ENCODE peak calls at places on chromosomes 6 and 20, in nine cellular contexts. K is SK-N-SH, Y is A549, J is tibial nerve, I is sigmoid colon, E is GM12878, D is K562, B is H1, W is transverse colon. R is an unnamed sample.

GRCh38 chr20:16556299-16556698 is 16.9 kb downstream of the KIF16B start:
- DNase-seq in K (no peak), Y (no peak), J (no peak), I (no peak), E (no peak), D (no peak), B (no peak), W (no peak), R (no peak)

GRCh38 chr6:167856999-167857660 is 30.4 kb downstream of the AFDN start:
- DNase-seq in K (no peak), Y (no peak), J (no peak), I (no peak), E (peak; percentile 28), D (peak; percentile 82), B (no peak), W (no peak), R (no peak)

GRCh38 chr6:129889580-129889979 is 28.5 kb upstream of the TMEM244 start:
- DNase-seq in K (no peak), Y (no peak), J (no peak), I (no peak), E (no peak), D (no peak), B (no peak), W (no peak), R (no peak)

GRCh38 chr6:120671519-120671918 is 662.8 kb downstream of the TBC1D32 start:
- DNase-seq in K (no peak), Y (peak; percentile 4), J (no peak), I (no peak), E (no peak), D (no peak), B (peak; percentile 45), W (no peak), R (no peak)

GRCh38 chr20:3218307-3218988 is 9.2 kb downstream of the ITPA start:
- DNase-seq in K (peak; percentile 95), Y (peak; percentile 63), J (no peak), I (no peak), E (no peak), D (peak; percentile 76), B (peak; percentile 98), W (peak; percentile 66), R (peak; percentile 44)

GRCh38 chr20:43415661-43416430 is 41.9 kb upstream of the SRSF6 start:
- DNase-seq in K (peak; percentile 39), Y (no peak), J (no peak), I (no peak), E (no peak), D (no peak), B (no peak), W (no peak), R (no peak)

GRCh38 chr6:142421285-142422202 is 119.7 kb downstream of the ADGRG6 start:
- DNase-seq in K (no peak), Y (no peak), J (no peak), I (no peak), E (no peak), D (no peak), B (no peak), W (no peak), R (no peak)

GRCh38 chr20:19256085-19256484 is 43.6 kb downstream of the SLC24A3 start:
- DNase-seq in K (no peak), Y (no peak), J (no peak), I (no peak), E (no peak), D (no peak), B (no peak), W (no peak), R (no peak)

GRCh38 chr20:14698125-14698524 is 360.7 kb upstream of the FLRT3 start:
- DNase-seq in K (no peak), Y (no peak), J (no peak), I (no peak), E (no peak), D (no peak), B (no peak), W (no peak), R (no peak)

GRCh38 chr6:113299526-113299925 is 557.6 kb upstream of the MARCKS start:
- DNase-seq in K (no peak), Y (no peak), J (no peak), I (no peak), E (no peak), D (no peak), B (no peak), W (no peak), R (no peak)

GRCh38 chr6:52503344-52503747 is 73.5 kb downstream of the TRAM2 start:
- DNase-seq in K (peak; percentile 55), Y (peak; percentile 54), J (no peak), I (no peak), E (no peak), D (peak; percentile 30), B (no peak), W (no peak), R (no peak)

GRCh38 chr6:6793388-6794250 is 205.1 kb downstream of the LY86 start:
- DNase-seq in K (no peak), Y (no peak), J (no peak), I (no peak), E (no peak), D (no peak), B (no peak), W (no peak), R (no peak)

GRCh38 chr6:45196121-45196520 is 132.0 kb upstream of the RUNX2 start:
- DNase-seq in K (no peak), Y (no peak), J (no peak), I (no peak), E (no peak), D (no peak), B (no peak), W (no peak), R (no peak)

GRCh38 chr20:44714701-44715494 is at the start of gene CCN5:
- DNase-seq in K (peak; percentile 67), Y (peak; percentile 79), J (peak; percentile 88), I (peak; percentile 89), E (no peak), D (peak; percentile 48), B (no peak), W (peak; percentile 87), R (peak; percentile 87)

GRCh38 chr6:28693751-28694443 is 168.2 kb downstream of the GPX5 start:
- DNase-seq in K (no peak), Y (no peak), J (no peak), I (no peak), E (no peak), D (no peak), B (peak; percentile 56), W (no peak), R (no peak)

GRCh38 chr20:24423794-24424307 is 45.6 kb upstream of the SYNDIG1 start:
- DNase-seq in K (no peak), Y (no peak), J (no peak), I (no peak), E (no peak), D (no peak), B (no peak), W (no peak), R (no peak)

GRCh38 chr6:52115145-52115741 is 27.8 kb upstream of the PKHD1 start:
- DNase-seq in K (no peak), Y (no peak), J (no peak), I (no peak), E (no peak), D (no peak), B (no peak), W (no peak), R (no peak)

GRCh38 chr6:146041282-146041681 is 12.4 kb downstream of the GRM1 start:
- DNase-seq in K (no peak), Y (peak; percentile 22), J (no peak), I (no peak), E (no peak), D (no peak), B (peak; percentile 52), W (no peak), R (no peak)
- TF ChIP-seq CTCF in K (peak; percentile 42), Y (peak; percentile 39), J (no peak), I (no peak), E (peak; percentile 42), D (peak; percentile 44), B (peak; percentile 79), W (no peak), R (no peak)

DNA sequence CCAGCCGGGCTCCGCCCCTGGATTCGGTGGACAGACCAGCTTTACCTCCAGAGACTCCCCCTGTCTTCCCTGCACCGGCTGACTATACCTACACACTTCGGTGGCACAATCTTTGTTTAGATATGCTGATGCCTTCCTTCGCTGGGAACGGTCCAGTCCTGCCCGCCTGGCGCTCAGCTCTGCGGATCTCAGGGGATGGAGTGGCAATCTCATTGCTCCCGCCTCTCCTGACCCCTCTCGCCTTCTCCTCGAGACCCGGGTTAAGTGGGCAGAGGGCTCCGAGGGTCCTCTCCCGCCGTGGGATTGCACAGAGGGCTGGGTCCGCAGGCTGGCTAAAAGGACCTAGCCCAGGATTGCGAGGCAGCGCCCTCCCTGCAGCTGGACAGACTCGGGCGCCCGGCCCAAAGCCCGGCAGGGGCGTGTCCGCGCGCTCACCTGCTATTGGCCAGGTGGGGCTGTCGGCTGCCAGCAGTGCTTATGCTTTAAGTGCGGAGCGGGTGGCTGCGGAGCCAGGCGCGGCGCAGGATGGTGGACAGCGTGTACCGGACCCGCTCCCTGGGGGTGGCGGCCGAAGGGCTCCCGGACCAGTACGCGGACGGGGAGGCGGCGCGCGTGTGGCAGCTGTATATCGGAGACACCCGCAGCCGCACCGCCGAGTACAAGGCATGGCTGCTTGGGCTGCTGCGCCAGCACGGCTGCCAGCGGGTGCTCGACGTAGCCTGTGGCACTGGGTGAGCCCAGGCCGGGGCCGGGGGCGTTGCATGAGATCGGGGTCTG is at the start of gene GNMT:
- DNase-seq in K (peak; percentile 84), Y (peak; percentile 14), J (no peak), I (peak; percentile 78), E (no peak), D (no peak), B (peak; percentile 90), W (peak; percentile 82), R (peak; percentile 51)
- TF ChIP-seq EP300 in K (no peak), Y (no peak), J (no peak), I (no peak), E (no peak), D (no peak), B (no peak), W (no peak), R (no peak)

GRCh38 chr6:3041606-3042005 is 26.7 kb upstream of the RIPK1 start:
- DNase-seq in K (no peak), Y (no peak), J (no peak), I (no peak), E (no peak), D (no peak), B (no peak), W (no peak), R (no peak)
- H3K27ac ChIP-seq in K (no peak overlapping the region), Y (no peak overlapping the region), J (no peak overlapping the region), I (no peak overlapping the region), E (no peak overlapping the region), D (no peak overlapping the region), B (no peak overlapping the region), W (no peak overlapping the region), R (no peak overlapping the region)

GRCh38 chr6:61887425-61887824 is 398.6 kb downstream of the KHDRBS2 start:
- DNase-seq in K (no peak), Y (no peak), J (no peak), I (no peak), E (no peak), D (no peak), B (no peak), W (no peak), R (no peak)

DNA sequence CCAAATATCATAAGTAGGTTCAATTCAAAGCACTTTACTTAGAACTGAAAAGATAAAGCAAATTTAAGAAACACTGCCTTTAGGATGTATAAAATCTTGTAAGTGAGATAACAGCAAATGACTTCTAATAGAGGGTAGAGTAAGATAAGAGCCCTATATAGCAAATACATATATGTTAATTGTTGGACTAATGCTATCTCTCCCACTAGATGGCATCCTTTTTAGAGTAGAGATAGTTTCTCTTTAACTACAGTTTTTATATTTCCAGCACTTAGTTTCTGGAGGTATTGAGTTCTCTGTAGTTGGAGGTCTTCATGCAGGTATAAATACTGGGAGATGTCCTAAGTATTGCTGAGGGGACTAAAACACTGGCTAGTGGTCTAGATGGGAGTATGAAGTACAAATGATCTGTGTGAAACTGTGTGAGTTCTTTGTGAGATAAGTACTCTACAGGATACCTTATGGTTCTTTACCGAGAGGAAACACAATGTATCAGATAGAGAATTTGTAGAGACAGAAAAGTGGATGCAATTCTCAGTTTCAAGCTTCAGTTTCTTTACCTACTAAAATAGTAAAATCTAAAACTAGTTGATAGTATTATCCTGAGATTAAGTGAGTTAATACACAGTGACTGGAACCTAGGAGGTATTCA is 399.3 kb downstream of the KHDRBS2 start:
- DNase-seq in K (peak; percentile 3), Y (no peak), J (no peak), I (no peak), E (no peak), D (no peak), B (no peak), W (no peak), R (no peak)
- TF ChIP-seq CTCF in K (peak; percentile 57), Y (no peak), J (no peak), I (no peak), E (peak; percentile 11), D (no peak), B (peak; percentile 31), W (no peak), R (no peak)